ENCODE peak calls at places on chromosomes 12 and 14, in eight cellular contexts. One of them, this sample, is unnamed.

GRCh38 chr14:63394432-63394831 is 75.7 kb upstream of the GPHB5 start:
- DNase-seq in EL: no peak
- DNase-seq in NT2/D1: no peak
- DNase-seq in putamen: no peak
- DNase-seq in NCI-H748 treated with DMSO at 0.1 percent for 48 hours: no peak
- DNase-seq in kidney glomerular epithelial cell: no peak
- DNase-seq in WTC11: no peak
- DNase-seq in activated CD4-positive, alpha-beta T cell treated with anti-CD3 and anti-CD28 coated beads, Interleukin-2, amount 50 U/mL, for 48 hours: no peak
- DNase-seq in this sample: no peak

GRCh38 chr14:67806228-67806627 is 10.2 kb downstream of the ZFYVE26 start:
- DNase-seq in EL: no peak
- DNase-seq in NT2/D1: no peak
- DNase-seq in putamen: no peak
- DNase-seq in NCI-H748 treated with DMSO at 0.1 percent for 48 hours: no peak
- DNase-seq in kidney glomerular epithelial cell: no peak
- DNase-seq in WTC11: no peak
- DNase-seq in activated CD4-positive, alpha-beta T cell treated with anti-CD3 and anti-CD28 coated beads, Interleukin-2, amount 50 U/mL, for 48 hours: no peak
- DNase-seq in this sample: no peak

GRCh38 chr12:24380122-24380521 is 430.7 kb upstream of the SOX5 start:
- DNase-seq in EL: no peak
- DNase-seq in NT2/D1: peak
- DNase-seq in putamen: no peak
- DNase-seq in NCI-H748 treated with DMSO at 0.1 percent for 48 hours: no peak
- DNase-seq in kidney glomerular epithelial cell: no peak
- DNase-seq in WTC11: no peak
- DNase-seq in activated CD4-positive, alpha-beta T cell treated with anti-CD3 and anti-CD28 coated beads, Interleukin-2, amount 50 U/mL, for 48 hours: no peak
- DNase-seq in this sample: peak

GRCh38 chr12:122473543-122474323 is 27.0 kb downstream of the ZCCHC8 start:
- DNase-seq in EL: peak
- DNase-seq in NT2/D1: no peak
- DNase-seq in putamen: no peak
- DNase-seq in NCI-H748 treated with DMSO at 0.1 percent for 48 hours: no peak
- DNase-seq in kidney glomerular epithelial cell: peak
- DNase-seq in WTC11: no peak
- DNase-seq in activated CD4-positive, alpha-beta T cell treated with anti-CD3 and anti-CD28 coated beads, Interleukin-2, amount 50 U/mL, for 48 hours: peak
- DNase-seq in this sample: no peak

GRCh38 chr12:1928439-1929121 is 10.1 kb upstream of the CACNA2D4 start:
- DNase-seq in EL: no peak
- DNase-seq in NT2/D1: no peak
- DNase-seq in putamen: no peak
- DNase-seq in NCI-H748 treated with DMSO at 0.1 percent for 48 hours: no peak
- DNase-seq in kidney glomerular epithelial cell: no peak
- DNase-seq in WTC11: no peak
- DNase-seq in activated CD4-positive, alpha-beta T cell treated with anti-CD3 and anti-CD28 coated beads, Interleukin-2, amount 50 U/mL, for 48 hours: no peak
- DNase-seq in this sample: no peak

GRCh38 chr12:94109154-94109553 is 39.2 kb upstream of the PLXNC1 start:
- DNase-seq in EL: peak
- DNase-seq in NT2/D1: no peak
- DNase-seq in putamen: no peak
- DNase-seq in NCI-H748 treated with DMSO at 0.1 percent for 48 hours: no peak
- DNase-seq in kidney glomerular epithelial cell: no peak
- DNase-seq in WTC11: no peak
- DNase-seq in activated CD4-positive, alpha-beta T cell treated with anti-CD3 and anti-CD28 coated beads, Interleukin-2, amount 50 U/mL, for 48 hours: peak
- DNase-seq in this sample: no peak

GRCh38 chr12:53049582-53050318 is at the start of gene TNS2:
- DNase-seq in EL: peak
- DNase-seq in NT2/D1: no peak
- DNase-seq in putamen: no peak
- DNase-seq in NCI-H748 treated with DMSO at 0.1 percent for 48 hours: no peak
- DNase-seq in kidney glomerular epithelial cell: peak
- DNase-seq in WTC11: peak
- DNase-seq in activated CD4-positive, alpha-beta T cell treated with anti-CD3 and anti-CD28 coated beads, Interleukin-2, amount 50 U/mL, for 48 hours: no peak
- DNase-seq in this sample: peak

GRCh38 chr14:36279306-36280244 is 40.9 kb downstream of the MBIP start:
- DNase-seq in EL: no peak
- DNase-seq in NT2/D1: no peak
- DNase-seq in putamen: no peak
- DNase-seq in NCI-H748 treated with DMSO at 0.1 percent for 48 hours: peak
- DNase-seq in kidney glomerular epithelial cell: no peak
- DNase-seq in WTC11: no peak
- DNase-seq in activated CD4-positive, alpha-beta T cell treated with anti-CD3 and anti-CD28 coated beads, Interleukin-2, amount 50 U/mL, for 48 hours: no peak
- DNase-seq in this sample: peak

GRCh38 chr12:80268924-80269749 is 169.8 kb downstream of the OTOGL start:
- DNase-seq in EL: peak
- DNase-seq in NT2/D1: no peak
- DNase-seq in putamen: no peak
- DNase-seq in NCI-H748 treated with DMSO at 0.1 percent for 48 hours: no peak
- DNase-seq in kidney glomerular epithelial cell: peak
- DNase-seq in WTC11: no peak
- DNase-seq in activated CD4-positive, alpha-beta T cell treated with anti-CD3 and anti-CD28 coated beads, Interleukin-2, amount 50 U/mL, for 48 hours: no peak
- DNase-seq in this sample: no peak

GRCh38 chr14:104295681-104296387 is 157.4 kb downstream of the KIF26A start:
- DNase-seq in EL: no peak
- DNase-seq in NT2/D1: no peak
- DNase-seq in putamen: no peak
- DNase-seq in NCI-H748 treated with DMSO at 0.1 percent for 48 hours: no peak
- DNase-seq in kidney glomerular epithelial cell: no peak
- DNase-seq in WTC11: peak
- DNase-seq in activated CD4-positive, alpha-beta T cell treated with anti-CD3 and anti-CD28 coated beads, Interleukin-2, amount 50 U/mL, for 48 hours: no peak
- DNase-seq in this sample: no peak

GRCh38 chr12:26938660-26939185 is 453 bp downstream of the FGFR1OP2 start:
- DNase-seq in EL: no peak
- DNase-seq in NT2/D1: no peak
- DNase-seq in putamen: no peak
- DNase-seq in NCI-H748 treated with DMSO at 0.1 percent for 48 hours: no peak
- DNase-seq in kidney glomerular epithelial cell: no peak
- DNase-seq in WTC11: no peak
- DNase-seq in activated CD4-positive, alpha-beta T cell treated with anti-CD3 and anti-CD28 coated beads, Interleukin-2, amount 50 U/mL, for 48 hours: no peak
- DNase-seq in this sample: no peak

GRCh38 chr12:115542656-115543055 is 734.8 kb downstream of the MED13L start:
- DNase-seq in EL: no peak
- DNase-seq in NT2/D1: no peak
- DNase-seq in putamen: no peak
- DNase-seq in NCI-H748 treated with DMSO at 0.1 percent for 48 hours: no peak
- DNase-seq in kidney glomerular epithelial cell: no peak
- DNase-seq in WTC11: no peak
- DNase-seq in activated CD4-positive, alpha-beta T cell treated with anti-CD3 and anti-CD28 coated beads, Interleukin-2, amount 50 U/mL, for 48 hours: no peak
- DNase-seq in this sample: no peak

GRCh38 chr14:69356903-69357543 is 41.1 kb downstream of the ERH start:
- DNase-seq in EL: no peak
- DNase-seq in NT2/D1: no peak
- DNase-seq in putamen: no peak
- DNase-seq in NCI-H748 treated with DMSO at 0.1 percent for 48 hours: no peak
- DNase-seq in kidney glomerular epithelial cell: no peak
- DNase-seq in WTC11: no peak
- DNase-seq in activated CD4-positive, alpha-beta T cell treated with anti-CD3 and anti-CD28 coated beads, Interleukin-2, amount 50 U/mL, for 48 hours: no peak
- DNase-seq in this sample: no peak

GRCh38 chr14:28240909-28241308 is 525.7 kb upstream of the FOXG1 start:
- DNase-seq in EL: no peak
- DNase-seq in NT2/D1: no peak
- DNase-seq in putamen: no peak
- DNase-seq in NCI-H748 treated with DMSO at 0.1 percent for 48 hours: no peak
- DNase-seq in kidney glomerular epithelial cell: no peak
- DNase-seq in WTC11: no peak
- DNase-seq in activated CD4-positive, alpha-beta T cell treated with anti-CD3 and anti-CD28 coated beads, Interleukin-2, amount 50 U/mL, for 48 hours: no peak
- DNase-seq in this sample: no peak

GRCh38 chr12:57141249-57141648 is 6.2 kb downstream of the LRP1-AS start:
- DNase-seq in EL: no peak
- DNase-seq in NT2/D1: no peak
- DNase-seq in putamen: no peak
- DNase-seq in NCI-H748 treated with DMSO at 0.1 percent for 48 hours: no peak
- DNase-seq in kidney glomerular epithelial cell: no peak
- DNase-seq in WTC11: no peak
- DNase-seq in activated CD4-positive, alpha-beta T cell treated with anti-CD3 and anti-CD28 coated beads, Interleukin-2, amount 50 U/mL, for 48 hours: no peak
- DNase-seq in this sample: no peak

GRCh38 chr14:79809849-79810612 is 401.3 kb downstream of the DIO2 start:
- DNase-seq in EL: peak
- DNase-seq in NT2/D1: no peak
- DNase-seq in putamen: peak
- DNase-seq in NCI-H748 treated with DMSO at 0.1 percent for 48 hours: peak
- DNase-seq in kidney glomerular epithelial cell: no peak
- DNase-seq in WTC11: no peak
- DNase-seq in activated CD4-positive, alpha-beta T cell treated with anti-CD3 and anti-CD28 coated beads, Interleukin-2, amount 50 U/mL, for 48 hours: no peak
- DNase-seq in this sample: peak

This sample was measured in neural progenitor cell.